ENCODE peak calls at places on chromosomes 6 and 20, in five cellular contexts. K, G, M, Q and F are unnamed samples.
A peak's percentile ranks its signal among the peaks of the same experiment; 100 is the strongest.

GRCh38 chr6:10248378-10248843 is 166.5 kb downstream of the TFAP2A start:
- DNase-seq in K (no peak), G (no peak), M (peak; percentile 55), Q (no peak), F (no peak)

GRCh38 chr20:4488407-4489339 is 233.0 kb upstream of the PRND start:
- DNase-seq in K (no peak), G (no peak), M (no peak), Q (no peak), F (no peak)

GRCh38 chr6:48560408-48560807 is 449.4 kb upstream of the PTCHD4 start:
- DNase-seq in K (no peak), G (no peak), M (peak; percentile 14), Q (no peak), F (no peak)

GRCh38 chr6:144364208-144364718 is 79.1 kb downstream of the UTRN start:
- DNase-seq in K (no peak), G (no peak), M (no peak), Q (no peak), F (no peak)

GRCh38 chr20:2089447-2089846 is 12.2 kb upstream of the STK35 start:
- DNase-seq in K (no peak), G (peak; percentile 59), M (no peak), Q (no peak), F (no peak)

GRCh38 chr20:504632-505075 is 38.9 kb downstream of the CSNK2A1 start:
- DNase-seq in K (no peak), G (no peak), M (no peak), Q (no peak), F (no peak)

GRCh38 chr20:37411408-37412306 is 65.7 kb downstream of the SRC start:
- DNase-seq in K (no peak), G (peak; percentile 65), M (no peak), Q (no peak), F (no peak)

GRCh38 chr6:144449911-144450690 is 165.0 kb downstream of the UTRN start:
- DNase-seq in K (no peak), G (peak; percentile 48), M (no peak), Q (no peak), F (no peak)

GRCh38 chr6:84027340-84028183 is 6.0 kb upstream of the MRAP2 start:
- DNase-seq in K (no peak), G (no peak), M (peak; percentile 33), Q (no peak), F (no peak)

GRCh38 chr6:144215402-144215931 is 65.2 kb downstream of the STX11 start:
- DNase-seq in K (peak; percentile 62), G (peak; percentile 52), M (no peak), Q (peak; percentile 34), F (peak; percentile 29)

GRCh38 chr20:36571564-36572504 is 1.6 kb upstream of the TGIF2 start:
- DNase-seq in K (peak; percentile 52), G (peak; percentile 89), M (no peak), Q (no peak), F (no peak)

GRCh38 chr6:53064726-53065265 is 408 bp upstream of the FBXO9 start:
- DNase-seq in K (peak; percentile 96), G (peak; percentile 98), M (peak; percentile 92), Q (peak; percentile 97), F (peak; percentile 99)

GRCh38 chr6:139161169-139161568 is 26.3 kb downstream of the HECA start:
- DNase-seq in K (peak; percentile 79), G (no peak), M (no peak), Q (no peak), F (no peak)

GRCh38 chr6:160978141-160978926 is 13.2 kb upstream of the MAP3K4 start:
- DNase-seq in K (no peak), G (no peak), M (no peak), Q (no peak), F (no peak)

GRCh38 chr6:160328447-160328846 is 19.7 kb upstream of the SLC22A3 start:
- DNase-seq in K (no peak), G (no peak), M (no peak), Q (no peak), F (no peak)

GRCh38 chr20:16158090-16158975 is 414.9 kb downstream of the KIF16B start:
- DNase-seq in K (no peak), G (no peak), M (no peak), Q (no peak), F (no peak)

GRCh38 chr6:159874475-159874874 is 16.3 kb upstream of the MAS1 start:
- DNase-seq in K (no peak), G (no peak), M (no peak), Q (peak; percentile 65), F (peak; percentile 33)

GRCh38 chr20:44540834-44541233 is 19.0 kb upstream of the SERINC3 start:
- DNase-seq in K (no peak), G (no peak), M (no peak), Q (no peak), F (no peak)

GRCh38 chr6:11795403-11795802 is 16.8 kb upstream of the ADTRP start:
- DNase-seq in K (no peak), G (no peak), M (no peak), Q (no peak), F (no peak)

GRCh38 chr6:70103798-70104197 is 199.1 kb downstream of the COL9A1 start:
- DNase-seq in K (no peak), G (no peak), M (no peak), Q (no peak), F (no peak)

GRCh38 chr6:24882835-24883555 is 52.8 kb downstream of the RIPOR2 start:
- DNase-seq in K (no peak), G (no peak), M (no peak), Q (no peak), F (no peak)

GRCh38 chr20:25672659-25673058 is 24.0 kb downstream of the ZNF337 start:
- DNase-seq in K (no peak), G (no peak), M (no peak), Q (no peak), F (no peak)

GRCh38 chr6:43600595-43600994 is 24.6 kb downstream of the POLH start:
- DNase-seq in K (no peak), G (no peak), M (no peak), Q (no peak), F (no peak)

GRCh38 chr6:115932481-115932880 is 128.2 kb downstream of the FRK start:
- DNase-seq in K (no peak), G (no peak), M (no peak), Q (no peak), F (no peak)

GRCh38 chr6:122620428-122620827 is 10.2 kb downstream of the PKIB start:
- DNase-seq in K (no peak), G (no peak), M (no peak), Q (no peak), F (no peak)

GRCh38 chr20:40008177-40008576 is 680.9 kb downstream of the MAFB start:
- DNase-seq in K (no peak), G (no peak), M (no peak), Q (no peak), F (no peak)

DNA sequence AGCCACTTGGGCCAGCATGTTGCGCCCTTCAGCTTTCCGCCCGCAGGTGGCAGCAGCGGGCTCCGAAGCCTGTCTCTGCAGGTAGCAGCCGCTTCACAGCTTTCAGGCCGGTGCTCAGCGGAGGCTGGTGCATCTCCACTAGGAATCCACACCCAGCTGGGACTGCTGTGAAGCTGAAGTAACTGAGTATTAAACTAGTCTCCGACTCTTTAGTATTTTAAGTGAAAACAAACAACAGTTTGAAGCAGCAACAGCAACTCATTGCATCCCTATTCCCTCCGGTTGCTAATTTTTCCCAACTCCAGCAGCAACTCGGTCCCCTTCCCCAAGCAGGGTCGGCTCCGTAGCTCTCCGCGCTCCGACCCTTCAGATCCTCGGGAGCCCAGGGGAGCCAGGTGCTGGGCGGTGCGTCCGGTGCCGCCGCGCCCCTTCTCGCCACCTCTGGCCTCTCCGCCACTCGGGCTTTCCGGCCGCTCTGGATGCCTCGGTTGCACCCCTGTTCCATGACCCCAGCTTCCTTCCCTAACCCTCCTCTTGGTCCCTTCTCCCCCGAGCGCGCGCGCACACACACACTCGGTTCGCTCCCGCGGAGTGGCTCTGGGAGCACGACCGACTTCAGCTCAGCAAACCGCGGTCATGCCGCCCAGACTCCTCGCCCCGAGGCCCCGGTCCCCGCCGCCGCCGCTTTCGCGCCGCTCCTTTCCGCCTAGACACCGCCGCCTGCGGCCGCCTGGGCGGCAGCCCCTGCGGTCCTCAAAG is 789 bp upstream of the NKAIN2 start:
- DNase-seq in K (peak; percentile 54), G (peak; percentile 96), M (peak; percentile 85), Q (peak; percentile 73), F (peak; percentile 81)
- H3K27me3 ChIP-seq in K (no peaks in the 10 kb centered on the region), G (peaks cover 55% of the 10 kb centered on the region), M (peaks cover 24% of the 10 kb centered on the region), Q (peaks cover 94% of the 10 kb centered on the region), F (no peaks in the 10 kb centered on the region)

GRCh38 chr6:1395496-1395895 is 6.1 kb downstream of the FOXF2 start:
- DNase-seq in K (no peak), G (peak; percentile 33), M (no peak), Q (no peak), F (no peak)
- H3K27me3 ChIP-seq in K (peaks cover 26% of the 10 kb centered on the region), G (peaks cover 92% of the 10 kb centered on the region), M (no peaks in the 10 kb centered on the region), Q (peaks cover 100% of the 10 kb centered on the region), F (no peaks in the 10 kb centered on the region)

GRCh38 chr6:110357696-110358535 is at the start of gene METTL24:
- DNase-seq in K (peak; percentile 62), G (peak; percentile 81), M (no peak), Q (no peak), F (no peak)
- H3K27me3 ChIP-seq in K (no peaks in the 10 kb centered on the region), G (peaks cover 28% of the 10 kb centered on the region), M (peaks cover 23% of the 10 kb centered on the region), Q (peaks cover 59% of the 10 kb centered on the region), F (no peaks in the 10 kb centered on the region)

GRCh38 chr6:39074486-39074885 is 25.9 kb downstream of the GLP1R start:
- DNase-seq in K (no peak), G (peak; percentile 51), M (no peak), Q (no peak), F (no peak)

GRCh38 chr6:39075010-39075738 is 26.6 kb downstream of the GLP1R start:
- DNase-seq in K (no peak), G (peak; percentile 27), M (no peak), Q (no peak), F (peak; percentile 25)

GRCh38 chr6:39076086-39076992 is 27.8 kb downstream of the GLP1R start:
- DNase-seq in K (peak; percentile 32), G (peak; percentile 36), M (no peak), Q (no peak), F (no peak)

GRCh38 chr6:39072830-39073229 is 24.2 kb downstream of the GLP1R start:
- DNase-seq in K (no peak), G (peak; percentile 36), M (no peak), Q (no peak), F (no peak)

DNA sequence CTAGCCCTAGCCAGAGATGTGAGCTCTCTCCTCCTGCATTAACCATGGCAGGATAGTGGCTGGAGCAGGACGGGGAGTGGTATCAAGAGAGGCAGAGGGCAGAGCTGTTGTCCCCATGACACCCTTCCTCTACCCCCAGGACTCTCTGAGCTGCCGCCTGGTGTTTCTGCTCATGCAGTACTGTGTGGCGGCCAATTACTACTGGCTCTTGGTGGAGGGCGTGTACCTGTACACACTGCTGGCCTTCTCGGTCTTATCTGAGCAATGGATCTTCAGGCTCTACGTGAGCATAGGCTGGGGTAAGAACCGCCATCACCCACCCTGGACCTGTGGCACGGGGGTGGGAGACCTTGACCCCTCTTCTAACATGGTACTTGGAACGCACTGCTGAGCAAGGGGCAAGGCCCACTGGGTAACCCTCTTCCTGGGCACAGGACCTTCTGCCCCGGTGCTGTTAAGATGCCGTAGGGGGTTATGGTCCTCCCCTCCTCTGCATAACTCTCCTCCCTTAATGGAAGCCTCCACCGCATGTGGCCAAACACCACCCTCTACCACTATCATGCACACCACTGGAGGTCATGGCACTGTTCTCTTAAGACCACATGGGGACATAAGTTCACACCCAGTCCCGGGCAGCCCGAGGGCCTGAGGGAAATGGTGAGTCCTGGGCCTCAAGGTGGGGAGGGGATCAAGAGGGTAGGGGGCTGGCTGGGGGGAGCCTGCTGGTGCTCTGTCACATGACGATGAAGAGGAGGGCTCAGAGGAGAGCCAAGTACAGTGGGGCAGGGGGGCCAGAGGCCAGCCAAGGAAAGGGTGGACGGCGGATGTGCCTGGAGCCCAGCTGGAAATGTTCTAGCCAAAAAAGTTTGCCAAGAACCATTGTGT is 25.1 kb downstream of the GLP1R start:
- DNase-seq in K (no peak), G (peak; percentile 49), M (no peak), Q (no peak), F (no peak)
- H3K27me3 ChIP-seq in K (no peaks in the 10 kb centered on the region), G (peaks cover 44% of the 10 kb centered on the region), M (peaks cover 92% of the 10 kb centered on the region), Q (no peaks in the 10 kb centered on the region), F (no peaks in the 10 kb centered on the region)